ENCODE peak calls at places on chromosomes 3 and 15, in eight cellular contexts. One of them, this sample, is unnamed.

GRCh38 chr3:8650583-8651416 is 6.2 kb upstream of the SSUH2 start:
- DNase-seq in heart left ventricle: no peak
- DNase-seq in psoas muscle: no peak
- DNase-seq in posterior cingulate gyrus: no peak
- DNase-seq in activated T-helper 1 cell treated with anti-CD3 and anti-CD28 coated beads, Interleukin-2, amount 50 U/mL, for 16 hours: no peak
- DNase-seq in substantia nigra: no peak
- DNase-seq in activated T-helper 9 cell treated with anti-CD3 and anti-CD28 coated beads, Interleukin-2, amount 50 U/mL, for 16 hours: no peak
- DNase-seq in thoracic aorta: no peak
- DNase-seq in this sample: no peak

GRCh38 chr15:67146214-67146613 is 80.8 kb downstream of the SMAD3 start:
- DNase-seq in activated T-helper 1 cell treated with anti-CD3 and anti-CD28 coated beads, Interleukin-2, amount 50 U/mL, for 16 hours: no peak
- DNase-seq in heart left ventricle: no peak
- DNase-seq in posterior cingulate gyrus: no peak
- DNase-seq in activated T-helper 9 cell treated with anti-CD3 and anti-CD28 coated beads, Interleukin-2, amount 50 U/mL, for 16 hours: no peak
- DNase-seq in psoas muscle: peak; percentile 71
- DNase-seq in substantia nigra: no peak
- DNase-seq in thoracic aorta: no peak
- DNase-seq in this sample: peak; percentile 91

GRCh38 chr15:72116680-72117447 is 1.1 kb downstream of the MYO9A start:
- DNase-seq in psoas muscle: peak; percentile 25
- DNase-seq in activated T-helper 1 cell treated with anti-CD3 and anti-CD28 coated beads, Interleukin-2, amount 50 U/mL, for 16 hours: no peak
- DNase-seq in substantia nigra: peak; percentile 15
- DNase-seq in heart left ventricle: no peak
- DNase-seq in activated T-helper 9 cell treated with anti-CD3 and anti-CD28 coated beads, Interleukin-2, amount 50 U/mL, for 16 hours: peak; percentile 4
- DNase-seq in thoracic aorta: peak; percentile 9
- DNase-seq in posterior cingulate gyrus: peak; percentile 6
- DNase-seq in this sample: peak; percentile 27

GRCh38 chr3:150825192-150825915 is 62.4 kb upstream of the SIAH2 start:
- DNase-seq in posterior cingulate gyrus: no peak
- DNase-seq in activated T-helper 9 cell treated with anti-CD3 and anti-CD28 coated beads, Interleukin-2, amount 50 U/mL, for 16 hours: no peak
- DNase-seq in thoracic aorta: no peak
- DNase-seq in psoas muscle: no peak
- DNase-seq in heart left ventricle: no peak
- DNase-seq in substantia nigra: no peak
- DNase-seq in activated T-helper 1 cell treated with anti-CD3 and anti-CD28 coated beads, Interleukin-2, amount 50 U/mL, for 16 hours: no peak
- DNase-seq in this sample: no peak

GRCh38 chr15:40918146-40918798 is 10.9 kb upstream of the DLL4 start:
- DNase-seq in heart left ventricle: peak; percentile 60
- DNase-seq in activated T-helper 1 cell treated with anti-CD3 and anti-CD28 coated beads, Interleukin-2, amount 50 U/mL, for 16 hours: no peak
- DNase-seq in posterior cingulate gyrus: no peak
- DNase-seq in activated T-helper 9 cell treated with anti-CD3 and anti-CD28 coated beads, Interleukin-2, amount 50 U/mL, for 16 hours: no peak
- DNase-seq in thoracic aorta: no peak
- DNase-seq in psoas muscle: no peak
- DNase-seq in substantia nigra: no peak
- DNase-seq in this sample: no peak

GRCh38 chr3:190044142-190044541 is 76.6 kb downstream of the P3H2 start:
- DNase-seq in heart left ventricle: no peak
- DNase-seq in posterior cingulate gyrus: no peak
- DNase-seq in psoas muscle: no peak
- DNase-seq in activated T-helper 9 cell treated with anti-CD3 and anti-CD28 coated beads, Interleukin-2, amount 50 U/mL, for 16 hours: no peak
- DNase-seq in substantia nigra: no peak
- DNase-seq in activated T-helper 1 cell treated with anti-CD3 and anti-CD28 coated beads, Interleukin-2, amount 50 U/mL, for 16 hours: no peak
- DNase-seq in thoracic aorta: no peak
- DNase-seq in this sample: peak; percentile 16

GRCh38 chr15:25251700-25252390 is 187.0 kb downstream of the UBE3A start:
- DNase-seq in heart left ventricle: peak; percentile 54
- DNase-seq in thoracic aorta: no peak
- DNase-seq in activated T-helper 1 cell treated with anti-CD3 and anti-CD28 coated beads, Interleukin-2, amount 50 U/mL, for 16 hours: no peak
- DNase-seq in activated T-helper 9 cell treated with anti-CD3 and anti-CD28 coated beads, Interleukin-2, amount 50 U/mL, for 16 hours: no peak
- DNase-seq in psoas muscle: peak; percentile 7
- DNase-seq in substantia nigra: no peak
- DNase-seq in posterior cingulate gyrus: peak; percentile 3
- DNase-seq in this sample: no peak

GRCh38 chr15:52789601-52790165 is 453 bp downstream of the ONECUT1 start:
- DNase-seq in substantia nigra: no peak
- DNase-seq in activated T-helper 9 cell treated with anti-CD3 and anti-CD28 coated beads, Interleukin-2, amount 50 U/mL, for 16 hours: no peak
- DNase-seq in thoracic aorta: no peak
- DNase-seq in psoas muscle: no peak
- DNase-seq in activated T-helper 1 cell treated with anti-CD3 and anti-CD28 coated beads, Interleukin-2, amount 50 U/mL, for 16 hours: no peak
- DNase-seq in heart left ventricle: no peak
- DNase-seq in posterior cingulate gyrus: no peak
- DNase-seq in this sample: peak; percentile 16

GRCh38 chr3:115623414-115623868 is at the start of gene GAP43:
- DNase-seq in psoas muscle: peak; percentile 30
- DNase-seq in posterior cingulate gyrus: peak; percentile 71
- DNase-seq in thoracic aorta: no peak
- DNase-seq in heart left ventricle: no peak
- DNase-seq in substantia nigra: peak; percentile 3
- DNase-seq in activated T-helper 1 cell treated with anti-CD3 and anti-CD28 coated beads, Interleukin-2, amount 50 U/mL, for 16 hours: no peak
- DNase-seq in activated T-helper 9 cell treated with anti-CD3 and anti-CD28 coated beads, Interleukin-2, amount 50 U/mL, for 16 hours: no peak
- DNase-seq in this sample: peak; percentile 81

GRCh38 chr15:45185903-45186770 is 1.6 kb downstream of the SHF start:
- DNase-seq in heart left ventricle: no peak
- DNase-seq in thoracic aorta: no peak
- DNase-seq in posterior cingulate gyrus: no peak
- DNase-seq in psoas muscle: no peak
- DNase-seq in activated T-helper 9 cell treated with anti-CD3 and anti-CD28 coated beads, Interleukin-2, amount 50 U/mL, for 16 hours: no peak
- DNase-seq in substantia nigra: no peak
- DNase-seq in activated T-helper 1 cell treated with anti-CD3 and anti-CD28 coated beads, Interleukin-2, amount 50 U/mL, for 16 hours: no peak
- DNase-seq in this sample: no peak

GRCh38 chr3:88005066-88005465 is 53.7 kb downstream of the CGGBP1 start:
- DNase-seq in substantia nigra: no peak
- DNase-seq in activated T-helper 9 cell treated with anti-CD3 and anti-CD28 coated beads, Interleukin-2, amount 50 U/mL, for 16 hours: no peak
- DNase-seq in heart left ventricle: no peak
- DNase-seq in psoas muscle: no peak
- DNase-seq in posterior cingulate gyrus: no peak
- DNase-seq in thoracic aorta: no peak
- DNase-seq in activated T-helper 1 cell treated with anti-CD3 and anti-CD28 coated beads, Interleukin-2, amount 50 U/mL, for 16 hours: no peak
- DNase-seq in this sample: peak; percentile 63